ENCODE peak calls at places on chromosomes 16 and 17, in five cellular contexts. Y, L, N, G and C are unnamed samples.

GRCh38 chr16:68344252-68344651 is 33.4 kb downstream of the PRMT7 start:
- DNase-seq in Y (no peak), L (no peak), N (no peak), G (no peak), C (no peak)

GRCh38 chr17:59427425-59427921 is 96.0 kb downstream of the YPEL2 start:
- DNase-seq in Y (peak; percentile 86), L (no peak), N (peak; percentile 82), G (peak; percentile 53), C (peak; percentile 61)

GRCh38 chr17:6969323-6969726 is 26.5 kb upstream of the ALOX12 start:
- DNase-seq in Y (peak; percentile 4), L (no peak), N (no peak), G (peak; percentile 9), C (no peak)

GRCh38 chr17:49401971-49402491 is 12.7 kb downstream of the PHB1 start:
- DNase-seq in Y (no peak), L (no peak), N (no peak), G (no peak), C (peak; percentile 50)

GRCh38 chr17:79563237-79564013 is 47.4 kb downstream of the RBFOX3 start:
- DNase-seq in Y (peak; percentile 17), L (no peak), N (peak; percentile 53), G (no peak), C (peak; percentile 28)

GRCh38 chr17:79676796-79677195 is 53.9 kb upstream of the ENPP7 start:
- DNase-seq in Y (no peak), L (no peak), N (no peak), G (no peak), C (no peak)

GRCh38 chr17:60386137-60386395 is 5.9 kb downstream of the USP32 start:
- DNase-seq in Y (no peak), L (no peak), N (no peak), G (peak; percentile 59), C (no peak)

GRCh38 chr16:87564524-87564778 is 37.9 kb upstream of the JPH3 start:
- DNase-seq in Y (no peak), L (no peak), N (no peak), G (no peak), C (no peak)

GRCh38 chr17:7673239-7673638 is 14.1 kb downstream of the TP53 start:
- DNase-seq in Y (no peak), L (no peak), N (peak; percentile 25), G (no peak), C (peak; percentile 25)

GRCh38 chr17:69084911-69085310 is 24.2 kb upstream of the ABCA9 start:
- DNase-seq in Y (no peak), L (no peak), N (peak; percentile 7), G (no peak), C (no peak)

GRCh38 chr17:60049936-60050335 is 28.8 kb downstream of the HEATR6 start:
- DNase-seq in Y (peak; percentile 45), L (no peak), N (no peak), G (peak; percentile 44), C (no peak)

GRCh38 chr16:12866981-12867551 is 34.3 kb upstream of the SHISA9 start:
- DNase-seq in Y (no peak), L (no peak), N (no peak), G (no peak), C (no peak)

GRCh38 chr17:32285286-32285685 is 19.7 kb downstream of the RHBDL3 start:
- DNase-seq in Y (no peak), L (no peak), N (no peak), G (no peak), C (no peak)

GRCh38 chr17:8266648-8267479 is 17.8 kb downstream of the PFAS start:
- DNase-seq in Y (no peak), L (no peak), N (no peak), G (no peak), C (no peak)

GRCh38 chr17:57242148-57242547 is 14.2 kb upstream of the MSI2 start:
- DNase-seq in Y (no peak), L (no peak), N (no peak), G (peak; percentile 5), C (no peak)

GRCh38 chr16:47732806-47733150 is 271.6 kb downstream of the PHKB start:
- DNase-seq in Y (peak; percentile 83), L (peak; percentile 80), N (no peak), G (peak; percentile 93), C (peak; percentile 95)

GRCh38 chr17:79907855-79908254 is 68.6 kb upstream of the CBX4 start:
- DNase-seq in Y (no peak), L (no peak), N (peak; percentile 46), G (peak; percentile 19), C (no peak)

GRCh38 chr17:4533522-4534502 is 21.4 kb downstream of the MYBBP1A start:
- DNase-seq in Y (no peak), L (no peak), N (peak; percentile 43), G (no peak), C (peak; percentile 52)

GRCh38 chr17:55161935-55162555 is 102.7 kb upstream of the HLF start:
- DNase-seq in Y (peak; percentile 72), L (peak; percentile 44), N (peak; percentile 97), G (peak; percentile 48), C (peak; percentile 87)

GRCh38 chr17:40461036-40461721 is 17.9 kb downstream of the IGFBP4 start:
- DNase-seq in Y (no peak), L (no peak), N (no peak), G (no peak), C (no peak)

GRCh38 chr16:29745853-29746345 is at the start of gene C16orf54:
- DNase-seq in Y (no peak), L (no peak), N (peak; percentile 75), G (no peak), C (peak; percentile 36)

GRCh38 chr16:66926171-66926570 is 836 bp upstream of the RRAD start:
- DNase-seq in Y (no peak), L (no peak), N (no peak), G (no peak), C (peak; percentile 41)

GRCh38 chr17:68334393-68334792 is 43.1 kb downstream of the ARSG start:
- DNase-seq in Y (no peak), L (no peak), N (no peak), G (peak; percentile 25), C (no peak)

GRCh38 chr17:63402808-63403207 is 43.3 kb downstream of the CYB561 start:
- DNase-seq in Y (peak; percentile 81), L (no peak), N (no peak), G (peak; percentile 50), C (no peak)

GRCh38 chr17:8766731-8767130 is 8.4 kb upstream of the SPDYE4 start:
- DNase-seq in Y (no peak), L (no peak), N (no peak), G (no peak), C (no peak)

GRCh38 chr16:58129097-58129936 is at the start of gene CFAP20:
- DNase-seq in Y (peak; percentile 100), L (peak; percentile 100), N (peak; percentile 99), G (peak; percentile 100), C (peak; percentile 100)

GRCh38 chr16:88993946-88994600 is 17.1 kb upstream of the CBFA2T3 start:
- DNase-seq in Y (no peak), L (no peak), N (no peak), G (no peak), C (no peak)

GRCh38 chr17:44601574-44602372 is 44.5 kb downstream of the FZD2 start:
- DNase-seq in Y (no peak), L (no peak), N (no peak), G (no peak), C (no peak)

GRCh38 chr17:32157225-32157624 is 14.9 kb downstream of the RHOT1 start:
- DNase-seq in Y (peak; percentile 47), L (no peak), N (no peak), G (peak; percentile 33), C (no peak)